ENCODE peak calls at places on chromosomes 4 and X, in six cellular contexts. R is NAMALWA; F is dermis microvascular lymphatic vessel endothelial cell; V is naive thymus-derived CD4-positive, alpha-beta T cell; Y is breast epithelium; O is EL. Z is an unnamed sample.

GRCh38 chrX:144293229-144293628 is 409.4 kb downstream of the UBE2NL start:
- DNase-seq in R (no peak), F (no peak), V (no peak), Y (no peak), O (no peak), Z (no peak)

GRCh38 chrX:25084446-25084845 is 68.7 kb upstream of the ARX start:
- DNase-seq in R (no peak), F (no peak), V (no peak), Y (no peak), O (no peak), Z (no peak)

GRCh38 chr4:2243682-2244380 is 1.9 kb upstream of the HAUS3 start:
- DNase-seq in R (peak), F (no peak), V (no peak), Y (peak), O (peak), Z (no peak)

GRCh38 chrX:84186603-84187358 is 1.2 kb downstream of the RPS6KA6 start:
- DNase-seq in R (peak), F (no peak), V (no peak), Y (no peak), O (peak), Z (no peak)

GRCh38 chrX:118974908-118975671 is 672 bp downstream of the LONRF3 start:
- DNase-seq in R (no peak), F (peak), V (peak), Y (no peak), O (peak), Z (peak)

GRCh38 chrX:69016220-69016941 is 148.9 kb downstream of the PJA1 start:
- DNase-seq in R (no peak), F (no peak), V (no peak), Y (no peak), O (no peak), Z (no peak)

GRCh38 chr4:152634110-152634760 is 45.6 kb downstream of the TMEM154 start:
- DNase-seq in R (no peak), F (no peak), V (no peak), Y (peak), O (no peak), Z (no peak)

GRCh38 chr4:82733636-82734035 is 65.0 kb downstream of the SCD5 start:
- DNase-seq in R (no peak), F (no peak), V (no peak), Y (no peak), O (peak), Z (no peak)

GRCh38 chr4:123401466-123402175 is 5.0 kb downstream of the SPRY1 start:
- DNase-seq in R (no peak), F (no peak), V (no peak), Y (no peak), O (no peak), Z (no peak)

Z was measured in left lobe of liver.